ENCODE peak calls at places on chromosomes 12 and 14, in six cellular contexts. One of them, this sample, is unnamed.

GRCh38 chr14:99774526-99775307 is 18.5 kb upstream of the EML1 start:
- DNase-seq in RCC 7860: no peak
- DNase-seq in Daoy: no peak
- DNase-seq in aorta: no peak
- DNase-seq in substantia nigra: peak
- DNase-seq in activated T-cell treated with anti-CD3 and anti-CD28 coated beads for 4 hours: no peak
- DNase-seq in this sample: no peak

GRCh38 chr14:81452766-81453165 is 52.6 kb upstream of the STON2 start:
- DNase-seq in Daoy: no peak
- DNase-seq in RCC 7860: no peak
- DNase-seq in substantia nigra: no peak
- DNase-seq in activated T-cell treated with anti-CD3 and anti-CD28 coated beads for 4 hours: no peak
- DNase-seq in aorta: no peak
- DNase-seq in this sample: no peak

GRCh38 chr12:56020437-56021189 is at the start of gene IKZF4:
- DNase-seq in Daoy: no peak
- DNase-seq in aorta: no peak
- DNase-seq in substantia nigra: no peak
- DNase-seq in RCC 7860: no peak
- DNase-seq in activated T-cell treated with anti-CD3 and anti-CD28 coated beads for 4 hours: no peak
- DNase-seq in this sample: no peak

GRCh38 chr14:91153360-91153759 is 39.5 kb downstream of the DGLUCY start:
- DNase-seq in aorta: no peak
- DNase-seq in Daoy: no peak
- DNase-seq in activated T-cell treated with anti-CD3 and anti-CD28 coated beads for 4 hours: no peak
- DNase-seq in substantia nigra: no peak
- DNase-seq in RCC 7860: no peak
- DNase-seq in this sample: no peak

GRCh38 chr12:124551268-124552144 is 15.9 kb downstream of the NCOR2 start:
- DNase-seq in activated T-cell treated with anti-CD3 and anti-CD28 coated beads for 4 hours: no peak
- DNase-seq in aorta: no peak
- DNase-seq in substantia nigra: peak
- DNase-seq in RCC 7860: no peak
- DNase-seq in Daoy: peak
- DNase-seq in this sample: peak

GRCh38 chr12:8912910-8913309 is 1.4 kb upstream of the PHC1 start:
- DNase-seq in aorta: no peak
- DNase-seq in RCC 7860: no peak
- DNase-seq in substantia nigra: no peak
- DNase-seq in activated T-cell treated with anti-CD3 and anti-CD28 coated beads for 4 hours: no peak
- DNase-seq in Daoy: no peak
- DNase-seq in this sample: no peak

GRCh38 chr12:124289634-124290600 is 5.0 kb upstream of the RFLNA start:
- DNase-seq in substantia nigra: no peak
- DNase-seq in activated T-cell treated with anti-CD3 and anti-CD28 coated beads for 4 hours: no peak
- DNase-seq in RCC 7860: peak
- DNase-seq in aorta: no peak
- DNase-seq in Daoy: no peak
- DNase-seq in this sample: no peak

GRCh38 chr14:105181542-105182295 is 607 bp upstream of the NUDT14 start:
- DNase-seq in Daoy: no peak
- DNase-seq in substantia nigra: no peak
- DNase-seq in activated T-cell treated with anti-CD3 and anti-CD28 coated beads for 4 hours: no peak
- DNase-seq in aorta: no peak
- DNase-seq in RCC 7860: no peak
- DNase-seq in this sample: no peak

GRCh38 chr12:30064906-30065305 is 281.2 kb upstream of the TMTC1 start:
- DNase-seq in activated T-cell treated with anti-CD3 and anti-CD28 coated beads for 4 hours: no peak
- DNase-seq in Daoy: no peak
- DNase-seq in RCC 7860: no peak
- DNase-seq in substantia nigra: no peak
- DNase-seq in aorta: no peak
- DNase-seq in this sample: no peak

GRCh38 chr12:91111366-91112321 is at the start of gene LUM:
- DNase-seq in aorta: no peak
- DNase-seq in RCC 7860: no peak
- DNase-seq in activated T-cell treated with anti-CD3 and anti-CD28 coated beads for 4 hours: no peak
- DNase-seq in Daoy: peak
- DNase-seq in substantia nigra: no peak
- DNase-seq in this sample: no peak

GRCh38 chr12:95700316-95700785 is 90.2 kb downstream of the NTN4 start:
- DNase-seq in substantia nigra: no peak
- DNase-seq in aorta: no peak
- DNase-seq in Daoy: peak
- DNase-seq in RCC 7860: peak
- DNase-seq in activated T-cell treated with anti-CD3 and anti-CD28 coated beads for 4 hours: no peak
- DNase-seq in this sample: no peak

GRCh38 chr12:117097159-117097558 is 2.1 kb downstream of the TESC start:
- DNase-seq in substantia nigra: no peak
- DNase-seq in Daoy: no peak
- DNase-seq in RCC 7860: no peak
- DNase-seq in aorta: peak
- DNase-seq in activated T-cell treated with anti-CD3 and anti-CD28 coated beads for 4 hours: no peak
- DNase-seq in this sample: no peak